ENCODE peak calls at places on chromosomes 13 and 19, in seven cellular contexts. One of them, this sample, is unnamed.

GRCh38 chr19:14689598-14690503 is at the start of gene ZNF333:
- DNase-seq in activated T-cell treated with anti-CD3 and anti-CD28 coated beads, Interleukin-2, amount 50 U/mL, for 72 hours: peak
- DNase-seq in activated CD4-positive, CD25-positive, alpha-beta regulatory T cell: peak
- DNase-seq in NCI-H748 treated with DMSO at 0.1 percent for 48 hours: peak
- DNase-seq in KBM-7: peak
- DNase-seq in astrocyte of the spinal cord: peak
- DNase-seq in tibial artery: peak
- DNase-seq in this sample: peak

GRCh38 chr19:45423033-45423588 is 606 bp downstream of the ERCC1 start:
- DNase-seq in activated T-cell treated with anti-CD3 and anti-CD28 coated beads, Interleukin-2, amount 50 U/mL, for 72 hours: no peak
- DNase-seq in activated CD4-positive, CD25-positive, alpha-beta regulatory T cell: no peak
- DNase-seq in NCI-H748 treated with DMSO at 0.1 percent for 48 hours: no peak
- DNase-seq in KBM-7: no peak
- DNase-seq in astrocyte of the spinal cord: no peak
- DNase-seq in tibial artery: no peak
- DNase-seq in this sample: no peak

GRCh38 chr13:32911506-32911905 is 104.7 kb upstream of the KL start:
- DNase-seq in activated T-cell treated with anti-CD3 and anti-CD28 coated beads, Interleukin-2, amount 50 U/mL, for 72 hours: peak
- DNase-seq in activated CD4-positive, CD25-positive, alpha-beta regulatory T cell: no peak
- DNase-seq in NCI-H748 treated with DMSO at 0.1 percent for 48 hours: peak
- DNase-seq in KBM-7: peak
- DNase-seq in astrocyte of the spinal cord: peak
- DNase-seq in tibial artery: no peak
- DNase-seq in this sample: no peak

GRCh38 chr19:49422407-49423277 is 599 bp downstream of the PTH2 start:
- DNase-seq in activated T-cell treated with anti-CD3 and anti-CD28 coated beads, Interleukin-2, amount 50 U/mL, for 72 hours: peak
- DNase-seq in activated CD4-positive, CD25-positive, alpha-beta regulatory T cell: no peak
- DNase-seq in NCI-H748 treated with DMSO at 0.1 percent for 48 hours: peak
- DNase-seq in KBM-7: peak
- DNase-seq in astrocyte of the spinal cord: no peak
- DNase-seq in tibial artery: no peak
- DNase-seq in this sample: peak

GRCh38 chr13:98335721-98336120 is 158.7 kb upstream of the RNF113B start:
- DNase-seq in activated T-cell treated with anti-CD3 and anti-CD28 coated beads, Interleukin-2, amount 50 U/mL, for 72 hours: no peak
- DNase-seq in activated CD4-positive, CD25-positive, alpha-beta regulatory T cell: no peak
- DNase-seq in NCI-H748 treated with DMSO at 0.1 percent for 48 hours: no peak
- DNase-seq in KBM-7: peak
- DNase-seq in astrocyte of the spinal cord: no peak
- DNase-seq in tibial artery: no peak
- DNase-seq in this sample: no peak

GRCh38 chr19:5225486-5226345 is 114.9 kb downstream of the PTPRS start:
- DNase-seq in activated T-cell treated with anti-CD3 and anti-CD28 coated beads, Interleukin-2, amount 50 U/mL, for 72 hours: peak
- DNase-seq in activated CD4-positive, CD25-positive, alpha-beta regulatory T cell: no peak
- DNase-seq in NCI-H748 treated with DMSO at 0.1 percent for 48 hours: no peak
- DNase-seq in KBM-7: no peak
- DNase-seq in astrocyte of the spinal cord: no peak
- DNase-seq in tibial artery: no peak
- DNase-seq in this sample: no peak

GRCh38 chr19:18736415-18737336 is 53.2 kb downstream of the CRTC1 start:
- DNase-seq in activated T-cell treated with anti-CD3 and anti-CD28 coated beads, Interleukin-2, amount 50 U/mL, for 72 hours: no peak
- DNase-seq in activated CD4-positive, CD25-positive, alpha-beta regulatory T cell: no peak
- DNase-seq in NCI-H748 treated with DMSO at 0.1 percent for 48 hours: no peak
- DNase-seq in KBM-7: no peak
- DNase-seq in astrocyte of the spinal cord: no peak
- DNase-seq in tibial artery: no peak
- DNase-seq in this sample: no peak

GRCh38 chr13:98738213-98738612 is 14.3 kb downstream of the SLC15A1 start:
- DNase-seq in activated T-cell treated with anti-CD3 and anti-CD28 coated beads, Interleukin-2, amount 50 U/mL, for 72 hours: no peak
- DNase-seq in activated CD4-positive, CD25-positive, alpha-beta regulatory T cell: no peak
- DNase-seq in NCI-H748 treated with DMSO at 0.1 percent for 48 hours: no peak
- DNase-seq in KBM-7: no peak
- DNase-seq in astrocyte of the spinal cord: no peak
- DNase-seq in tibial artery: no peak
- DNase-seq in this sample: no peak

GRCh38 chr13:48739346-48740037 is 85.8 kb downstream of the CYSLTR2 start:
- DNase-seq in activated T-cell treated with anti-CD3 and anti-CD28 coated beads, Interleukin-2, amount 50 U/mL, for 72 hours: no peak
- DNase-seq in activated CD4-positive, CD25-positive, alpha-beta regulatory T cell: no peak
- DNase-seq in NCI-H748 treated with DMSO at 0.1 percent for 48 hours: no peak
- DNase-seq in KBM-7: peak
- DNase-seq in astrocyte of the spinal cord: no peak
- DNase-seq in tibial artery: no peak
- DNase-seq in this sample: no peak

GRCh38 chr19:5974721-5975387 is 3.1 kb downstream of the RANBP3 start:
- DNase-seq in activated T-cell treated with anti-CD3 and anti-CD28 coated beads, Interleukin-2, amount 50 U/mL, for 72 hours: peak
- DNase-seq in activated CD4-positive, CD25-positive, alpha-beta regulatory T cell: peak
- DNase-seq in NCI-H748 treated with DMSO at 0.1 percent for 48 hours: no peak
- DNase-seq in KBM-7: no peak
- DNase-seq in astrocyte of the spinal cord: no peak
- DNase-seq in tibial artery: no peak
- DNase-seq in this sample: no peak

GRCh38 chr13:41643502-41643901 is 186.2 kb downstream of the RGCC start:
- DNase-seq in activated T-cell treated with anti-CD3 and anti-CD28 coated beads, Interleukin-2, amount 50 U/mL, for 72 hours: no peak
- DNase-seq in activated CD4-positive, CD25-positive, alpha-beta regulatory T cell: no peak
- DNase-seq in NCI-H748 treated with DMSO at 0.1 percent for 48 hours: no peak
- DNase-seq in KBM-7: no peak
- DNase-seq in astrocyte of the spinal cord: peak
- DNase-seq in tibial artery: no peak
- DNase-seq in this sample: no peak

GRCh38 chr13:43865892-43866291 is 13.6 kb downstream of the CCDC122 start:
- DNase-seq in activated T-cell treated with anti-CD3 and anti-CD28 coated beads, Interleukin-2, amount 50 U/mL, for 72 hours: no peak
- DNase-seq in activated CD4-positive, CD25-positive, alpha-beta regulatory T cell: no peak
- DNase-seq in NCI-H748 treated with DMSO at 0.1 percent for 48 hours: no peak
- DNase-seq in KBM-7: no peak
- DNase-seq in astrocyte of the spinal cord: peak
- DNase-seq in tibial artery: no peak
- DNase-seq in this sample: no peak

GRCh38 chr13:113526466-113527220 is 36.1 kb upstream of the DCUN1D2 start:
- DNase-seq in activated T-cell treated with anti-CD3 and anti-CD28 coated beads, Interleukin-2, amount 50 U/mL, for 72 hours: no peak
- DNase-seq in activated CD4-positive, CD25-positive, alpha-beta regulatory T cell: no peak
- DNase-seq in NCI-H748 treated with DMSO at 0.1 percent for 48 hours: peak
- DNase-seq in KBM-7: no peak
- DNase-seq in astrocyte of the spinal cord: no peak
- DNase-seq in tibial artery: no peak
- DNase-seq in this sample: no peak

GRCh38 chr19:39563408-39563807 is 23.4 kb upstream of the EID2 start:
- DNase-seq in activated T-cell treated with anti-CD3 and anti-CD28 coated beads, Interleukin-2, amount 50 U/mL, for 72 hours: no peak
- DNase-seq in activated CD4-positive, CD25-positive, alpha-beta regulatory T cell: no peak
- DNase-seq in NCI-H748 treated with DMSO at 0.1 percent for 48 hours: no peak
- DNase-seq in KBM-7: no peak
- DNase-seq in astrocyte of the spinal cord: no peak
- DNase-seq in tibial artery: no peak
- DNase-seq in this sample: no peak

GRCh38 chr13:52737900-52738299 is 1.7 kb downstream of the CNMD start:
- DNase-seq in activated T-cell treated with anti-CD3 and anti-CD28 coated beads, Interleukin-2, amount 50 U/mL, for 72 hours: no peak
- DNase-seq in activated CD4-positive, CD25-positive, alpha-beta regulatory T cell: no peak
- DNase-seq in NCI-H748 treated with DMSO at 0.1 percent for 48 hours: no peak
- DNase-seq in KBM-7: no peak
- DNase-seq in astrocyte of the spinal cord: no peak
- DNase-seq in tibial artery: no peak
- DNase-seq in this sample: no peak

GRCh38 chr13:30313307-30313706 is 6.0 kb upstream of the KATNAL1 start:
- DNase-seq in activated T-cell treated with anti-CD3 and anti-CD28 coated beads, Interleukin-2, amount 50 U/mL, for 72 hours: no peak
- DNase-seq in activated CD4-positive, CD25-positive, alpha-beta regulatory T cell: no peak
- DNase-seq in NCI-H748 treated with DMSO at 0.1 percent for 48 hours: no peak
- DNase-seq in KBM-7: no peak
- DNase-seq in astrocyte of the spinal cord: no peak
- DNase-seq in tibial artery: no peak
- DNase-seq in this sample: no peak

GRCh38 chr13:45861352-45861751 is 9.8 kb upstream of the SIAH3 start:
- DNase-seq in activated T-cell treated with anti-CD3 and anti-CD28 coated beads, Interleukin-2, amount 50 U/mL, for 72 hours: no peak
- DNase-seq in activated CD4-positive, CD25-positive, alpha-beta regulatory T cell: no peak
- DNase-seq in NCI-H748 treated with DMSO at 0.1 percent for 48 hours: no peak
- DNase-seq in KBM-7: no peak
- DNase-seq in astrocyte of the spinal cord: peak
- DNase-seq in tibial artery: no peak
- DNase-seq in this sample: no peak

GRCh38 chr13:76745246-76746200 is 140.7 kb downstream of the KCTD12 start:
- DNase-seq in activated T-cell treated with anti-CD3 and anti-CD28 coated beads, Interleukin-2, amount 50 U/mL, for 72 hours: no peak
- DNase-seq in activated CD4-positive, CD25-positive, alpha-beta regulatory T cell: no peak
- DNase-seq in NCI-H748 treated with DMSO at 0.1 percent for 48 hours: no peak
- DNase-seq in KBM-7: peak
- DNase-seq in astrocyte of the spinal cord: no peak
- DNase-seq in tibial artery: no peak
- DNase-seq in this sample: no peak

GRCh38 chr13:22120646-22121045 is 449.8 kb downstream of the FGF9 start:
- DNase-seq in activated T-cell treated with anti-CD3 and anti-CD28 coated beads, Interleukin-2, amount 50 U/mL, for 72 hours: no peak
- DNase-seq in activated CD4-positive, CD25-positive, alpha-beta regulatory T cell: no peak
- DNase-seq in NCI-H748 treated with DMSO at 0.1 percent for 48 hours: no peak
- DNase-seq in KBM-7: no peak
- DNase-seq in astrocyte of the spinal cord: no peak
- DNase-seq in tibial artery: no peak
- DNase-seq in this sample: no peak

GRCh38 chr13:31940076-31940475 is 91.5 kb upstream of the FRY start:
- DNase-seq in activated T-cell treated with anti-CD3 and anti-CD28 coated beads, Interleukin-2, amount 50 U/mL, for 72 hours: no peak
- DNase-seq in activated CD4-positive, CD25-positive, alpha-beta regulatory T cell: no peak
- DNase-seq in NCI-H748 treated with DMSO at 0.1 percent for 48 hours: no peak
- DNase-seq in KBM-7: no peak
- DNase-seq in astrocyte of the spinal cord: no peak
- DNase-seq in tibial artery: no peak
- DNase-seq in this sample: no peak

GRCh38 chr19:12331211-12331941 is 2.1 kb downstream of the ZNF563 start:
- DNase-seq in activated T-cell treated with anti-CD3 and anti-CD28 coated beads, Interleukin-2, amount 50 U/mL, for 72 hours: peak
- DNase-seq in activated CD4-positive, CD25-positive, alpha-beta regulatory T cell: peak
- DNase-seq in NCI-H748 treated with DMSO at 0.1 percent for 48 hours: no peak
- DNase-seq in KBM-7: peak
- DNase-seq in astrocyte of the spinal cord: no peak
- DNase-seq in tibial artery: no peak
- DNase-seq in this sample: peak

GRCh38 chr13:94249512-94249911 is 230.0 kb downstream of the DCT start:
- DNase-seq in activated T-cell treated with anti-CD3 and anti-CD28 coated beads, Interleukin-2, amount 50 U/mL, for 72 hours: no peak
- DNase-seq in activated CD4-positive, CD25-positive, alpha-beta regulatory T cell: no peak
- DNase-seq in NCI-H748 treated with DMSO at 0.1 percent for 48 hours: peak
- DNase-seq in KBM-7: no peak
- DNase-seq in astrocyte of the spinal cord: peak
- DNase-seq in tibial artery: no peak
- DNase-seq in this sample: no peak

GRCh38 chr19:33295621-33296472 is 6.5 kb downstream of the CEBPA start:
- DNase-seq in activated T-cell treated with anti-CD3 and anti-CD28 coated beads, Interleukin-2, amount 50 U/mL, for 72 hours: no peak
- DNase-seq in activated CD4-positive, CD25-positive, alpha-beta regulatory T cell: no peak
- DNase-seq in NCI-H748 treated with DMSO at 0.1 percent for 48 hours: no peak
- DNase-seq in KBM-7: no peak
- DNase-seq in astrocyte of the spinal cord: no peak
- DNase-seq in tibial artery: no peak
- DNase-seq in this sample: no peak

GRCh38 chr19:18007605-18007938 is 398 bp upstream of the ARRDC2 start:
- DNase-seq in activated T-cell treated with anti-CD3 and anti-CD28 coated beads, Interleukin-2, amount 50 U/mL, for 72 hours: no peak
- DNase-seq in activated CD4-positive, CD25-positive, alpha-beta regulatory T cell: no peak
- DNase-seq in NCI-H748 treated with DMSO at 0.1 percent for 48 hours: no peak
- DNase-seq in KBM-7: no peak
- DNase-seq in astrocyte of the spinal cord: no peak
- DNase-seq in tibial artery: no peak
- DNase-seq in this sample: no peak

GRCh38 chr13:24039621-24040475 is 120.7 kb upstream of the SPATA13 start:
- DNase-seq in activated T-cell treated with anti-CD3 and anti-CD28 coated beads, Interleukin-2, amount 50 U/mL, for 72 hours: no peak
- DNase-seq in activated CD4-positive, CD25-positive, alpha-beta regulatory T cell: no peak
- DNase-seq in NCI-H748 treated with DMSO at 0.1 percent for 48 hours: no peak
- DNase-seq in KBM-7: no peak
- DNase-seq in astrocyte of the spinal cord: no peak
- DNase-seq in tibial artery: no peak
- DNase-seq in this sample: no peak

GRCh38 chr19:49689133-49690072 is at the start of gene ADM5:
- DNase-seq in activated T-cell treated with anti-CD3 and anti-CD28 coated beads, Interleukin-2, amount 50 U/mL, for 72 hours: peak
- DNase-seq in activated CD4-positive, CD25-positive, alpha-beta regulatory T cell: no peak
- DNase-seq in NCI-H748 treated with DMSO at 0.1 percent for 48 hours: peak
- DNase-seq in KBM-7: no peak
- DNase-seq in astrocyte of the spinal cord: no peak
- DNase-seq in tibial artery: no peak
- DNase-seq in this sample: no peak

GRCh38 chr13:93687261-93687660 is 460.7 kb downstream of the GPC6 start:
- DNase-seq in activated T-cell treated with anti-CD3 and anti-CD28 coated beads, Interleukin-2, amount 50 U/mL, for 72 hours: no peak
- DNase-seq in activated CD4-positive, CD25-positive, alpha-beta regulatory T cell: no peak
- DNase-seq in NCI-H748 treated with DMSO at 0.1 percent for 48 hours: no peak
- DNase-seq in KBM-7: no peak
- DNase-seq in astrocyte of the spinal cord: no peak
- DNase-seq in tibial artery: no peak
- DNase-seq in this sample: no peak

GRCh38 chr13:113550453-113550852 is 34.1 kb upstream of the TFDP1 start:
- DNase-seq in activated T-cell treated with anti-CD3 and anti-CD28 coated beads, Interleukin-2, amount 50 U/mL, for 72 hours: no peak
- DNase-seq in activated CD4-positive, CD25-positive, alpha-beta regulatory T cell: no peak
- DNase-seq in NCI-H748 treated with DMSO at 0.1 percent for 48 hours: no peak
- DNase-seq in KBM-7: no peak
- DNase-seq in astrocyte of the spinal cord: no peak
- DNase-seq in tibial artery: no peak
- DNase-seq in this sample: no peak

GRCh38 chr13:33263976-33264619 is 21.5 kb downstream of the STARD13 start:
- DNase-seq in activated T-cell treated with anti-CD3 and anti-CD28 coated beads, Interleukin-2, amount 50 U/mL, for 72 hours: no peak
- DNase-seq in activated CD4-positive, CD25-positive, alpha-beta regulatory T cell: no peak
- DNase-seq in NCI-H748 treated with DMSO at 0.1 percent for 48 hours: no peak
- DNase-seq in KBM-7: no peak
- DNase-seq in astrocyte of the spinal cord: peak
- DNase-seq in tibial artery: no peak
- DNase-seq in this sample: no peak